ENCODE peak calls at places on chromosomes 7 and 10, in five cellular contexts. V is progenitor cell of endocrine pancreas; F is foreskin fibroblast; A is glutamatergic neuron; B is activated CD8-positive, alpha-beta memory T cell treated with anti-CD3 and anti-CD28 coated beads for 24 hours. Y is an unnamed sample.
A peak's percentile ranks its signal among the peaks of the same experiment; 100 is the strongest.

GRCh38 chr10:114719311-114719710 is 61.2 kb upstream of the ABLIM1 start:
- DNase-seq in V (no peak), F (no peak), A (no peak), B (no peak), Y (no peak)

GRCh38 chr10:31343551-31343950 is 24.5 kb downstream of the ZEB1 start:
- DNase-seq in V (no peak), F (no peak), A (no peak), B (no peak), Y (no peak)

GRCh38 chr7:158829021-158829341 is 328 bp downstream of the ESYT2 start:
- DNase-seq in V (peak; percentile 39), F (peak; percentile 89), A (peak; percentile 72), B (no peak), Y (peak; percentile 92)

GRCh38 chr10:35668865-35669650 is 27.0 kb upstream of the FZD8 start:
- DNase-seq in V (no peak), F (no peak), A (no peak), B (no peak), Y (no peak)

GRCh38 chr7:34596887-34597286 is 61.1 kb upstream of the NPSR1 start:
- DNase-seq in V (no peak), F (no peak), A (peak; percentile 13), B (no peak), Y (peak; percentile 24)

GRCh38 chr10:68125770-68126169 is 16.5 kb downstream of the MYPN start:
- DNase-seq in V (no peak), F (no peak), A (no peak), B (no peak), Y (no peak)

GRCh38 chr7:75866497-75867389 is 12.1 kb upstream of the RHBDD2 start:
- DNase-seq in V (peak; percentile 20), F (peak; percentile 76), A (peak; percentile 62), B (peak; percentile 73), Y (peak; percentile 80)

GRCh38 chr7:39734605-39735004 is 111.2 kb downstream of the RALA start:
- DNase-seq in V (no peak), F (no peak), A (no peak), B (no peak), Y (no peak)

GRCh38 chr10:73860050-73860491 is 14.3 kb downstream of the CAMK2G start:
- DNase-seq in V (no peak), F (no peak), A (no peak), B (no peak), Y (no peak)

GRCh38 chr7:36487756-36488336 is 98.2 kb downstream of the ANLN start:
- DNase-seq in V (no peak), F (peak; percentile 78), A (no peak), B (no peak), Y (peak; percentile 66)

GRCh38 chr10:44731271-44731670 is 179.9 kb upstream of the TMEM72 start:
- DNase-seq in V (no peak), F (no peak), A (no peak), B (no peak), Y (peak; percentile 64)

GRCh38 chr7:141381794-141382453 is 169.3 kb upstream of the AGK start:
- DNase-seq in V (no peak), F (no peak), A (no peak), B (no peak), Y (no peak)

GRCh38 chr10:114301951-114302710 is 63.1 kb downstream of the VWA2 start:
- DNase-seq in V (no peak), F (no peak), A (no peak), B (no peak), Y (no peak)

GRCh38 chr7:82444220-82445049 is 858 bp upstream of the CACNA2D1 start:
- DNase-seq in V (no peak), F (no peak), A (peak; percentile 25), B (no peak), Y (peak; percentile 54)

GRCh38 chr10:6109444-6109775 is 20.6 kb downstream of the RBM17 start:
- DNase-seq in V (no peak), F (no peak), A (no peak), B (no peak), Y (no peak)

GRCh38 chr10:68112837-68113236 is 3.5 kb downstream of the MYPN start:
- DNase-seq in V (no peak), F (no peak), A (no peak), B (no peak), Y (no peak)

GRCh38 chr7:31109751-31110150 is 57.6 kb downstream of the ADCYAP1R1 start:
- DNase-seq in V (no peak), F (no peak), A (no peak), B (peak; percentile 5), Y (no peak)

GRCh38 chr7:145313601-145314000 is 477.7 kb upstream of the TPK1 start:
- DNase-seq in V (no peak), F (no peak), A (no peak), B (no peak), Y (no peak)

GRCh38 chr7:98641646-98642489 is 24.8 kb downstream of the NPTX2 start:
- DNase-seq in V (no peak), F (no peak), A (no peak), B (no peak), Y (peak; percentile 81)

GRCh38 chr7:88169717-88170320 is 50.0 kb downstream of the SRI start:
- DNase-seq in V (no peak), F (peak; percentile 35), A (no peak), B (no peak), Y (peak; percentile 27)

GRCh38 chr7:45239486-45239885 is 81.9 kb downstream of the RAMP3 start:
- DNase-seq in V (no peak), F (peak; percentile 87), A (no peak), B (no peak), Y (no peak)

GRCh38 chr7:2260820-2261219 is 18.8 kb downstream of the NUDT1 start:
- DNase-seq in V (no peak), F (no peak), A (no peak), B (no peak), Y (no peak)

GRCh38 chr7:50156163-50156562 is 63.1 kb upstream of the ZPBP start:
- DNase-seq in V (no peak), F (no peak), A (no peak), B (no peak), Y (no peak)

GRCh38 chr7:70592171-70592570 is 539.8 kb upstream of the GALNT17 start:
- DNase-seq in V (no peak), F (no peak), A (no peak), B (no peak), Y (no peak)

Y was measured in MM.1S.